ENCODE peak calls at places on chromosomes 11 and 22, in six cellular contexts. L, K, W, Z, B and U are unnamed samples.

GRCh38 chr11:26187639-26188038 is 144.3 kb upstream of the ANO3 start:
- DNase-seq in Z (no peak), K (no peak), W (peak), L (no peak), B (no peak), U (peak)

GRCh38 chr11:5285703-5286102 is 16.0 kb upstream of the HBE1 start:
- DNase-seq in K (no peak), L (no peak), Z (no peak), W (no peak), B (no peak), U (no peak)

GRCh38 chr11:67563354-67564114 is 20.1 kb upstream of the GSTP1 start:
- DNase-seq in B (no peak), K (no peak), W (no peak), Z (no peak), L (no peak), U (peak)

GRCh38 chr11:64954201-64954600 is 17.7 kb downstream of the MAJIN start:
- DNase-seq in L (no peak), B (no peak), Z (no peak), K (no peak), W (no peak), U (no peak)

GRCh38 chr11:110173775-110174644 is 80.8 kb downstream of the ZC3H12C start:
- DNase-seq in B (peak), K (peak), W (peak), L (peak), Z (peak), U (peak)

GRCh38 chr11:32353884-32354283 is 81.5 kb downstream of the WT1 start:
- DNase-seq in W (no peak), K (no peak), B (no peak), L (no peak), Z (no peak), U (no peak)

GRCh38 chr22:37985751-37986281 is 1.5 kb upstream of the SOX10 start:
- DNase-seq in Z (no peak), B (no peak), L (no peak), W (no peak), K (no peak), U (no peak)

GRCh38 chr11:95228081-95228859 is 2.7 kb downstream of the SESN3 start:
- DNase-seq in L (no peak), Z (no peak), B (no peak), W (no peak), K (no peak), U (no peak)

GRCh38 chr22:17860220-17860965 is 86.1 kb upstream of the BID start:
- DNase-seq in B (no peak), W (no peak), Z (no peak), K (no peak), L (no peak), U (no peak)

GRCh38 chr11:111982019-111982464 is 43.2 kb upstream of the DLAT start:
- DNase-seq in L (peak), K (peak), B (peak), W (peak), Z (peak), U (peak)

GRCh38 chr22:26887456-26887855 is 230.1 kb downstream of the MIAT start:
- DNase-seq in K (no peak), W (no peak), L (no peak), B (no peak), Z (no peak), U (peak)

GRCh38 chr11:61011239-61011870 is 39.9 kb downstream of the CD6 start:
- DNase-seq in Z (no peak), W (no peak), B (no peak), K (no peak), L (no peak), U (no peak)

GRCh38 chr11:64385953-64386704 is 27.2 kb downstream of the RPS6KA4 start:
- DNase-seq in Z (no peak), B (no peak), L (no peak), W (peak), K (no peak), U (peak)

GRCh38 chr11:118415739-118416068 is 14.3 kb downstream of the ATP5MG start:
- DNase-seq in Z (peak), W (no peak), K (peak), B (no peak), L (peak), U (peak)

GRCh38 chr11:114171257-114172054 is 111.9 kb downstream of the ZBTB16 start:
- DNase-seq in B (no peak), L (no peak), W (peak), K (no peak), Z (no peak), U (no peak)

GRCh38 chr11:70826541-70826943 is 425.8 kb downstream of the SHANK2 start:
- DNase-seq in Z (peak), B (no peak), W (no peak), L (no peak), K (no peak), U (no peak)

GRCh38 chr11:70826950-70827349 is 425.4 kb downstream of the SHANK2 start:
- DNase-seq in W (no peak), L (no peak), K (no peak), Z (no peak), B (no peak), U (no peak)

GRCh38 chr11:61914471-61915171 is 2.7 kb downstream of the RAB3IL1 start:
- DNase-seq in W (no peak), L (no peak), K (no peak), Z (no peak), B (no peak), U (no peak)

GRCh38 chr11:10659339-10660216 is 34.0 kb downstream of the IRAG1 start:
- DNase-seq in Z (peak), K (peak), W (peak), L (peak), B (no peak), U (peak)

GRCh38 chr11:86737752-86738151 is 62.6 kb upstream of the PRSS23 start:
- DNase-seq in K (no peak), B (no peak), Z (no peak), L (no peak), W (no peak), U (peak)

GRCh38 chr22:48898524-48899377 is 928.9 kb downstream of the BRD1 start:
- DNase-seq in B (no peak), Z (no peak), K (no peak), W (no peak), L (no peak), U (no peak)

GRCh38 chr11:115504279-115505158 is at the start of gene CADM1:
- DNase-seq in B (no peak), L (peak), W (peak), Z (peak), K (peak), U (peak)

GRCh38 chr22:20571531-20572007 is 64.2 kb downstream of the MED15 start:
- DNase-seq in K (peak), Z (peak), L (peak), B (no peak), W (peak), U (no peak)

GRCh38 chr11:30192620-30193019 is 38.2 kb upstream of the FSHB start:
- DNase-seq in W (no peak), L (no peak), Z (no peak), K (no peak), B (no peak), U (no peak)

GRCh38 chr11:61609970-61610347 is 29.1 kb upstream of the SYT7 start:
- DNase-seq in B (no peak), K (no peak), L (no peak), W (no peak), Z (peak), U (no peak)

GRCh38 chr22:43288807-43289417 is 54.3 kb downstream of the SCUBE1 start:
- DNase-seq in K (no peak), L (no peak), W (no peak), Z (no peak), B (no peak), U (no peak)

GRCh38 chr11:69343401-69344321 is 49.7 kb downstream of the MYEOV start:
- DNase-seq in Z (no peak), L (no peak), W (no peak), B (no peak), K (no peak), U (no peak)

GRCh38 chr11:121575250-121575962 is 122.6 kb upstream of the SORL1-AS1 start:
- DNase-seq in Z (no peak), B (peak), L (no peak), K (no peak), W (no peak), U (peak)

GRCh38 chr11:96280444-96280843 is 62.6 kb downstream of the MAML2 start:
- DNase-seq in L (no peak), W (no peak), Z (no peak), K (no peak), B (no peak), U (no peak)

GRCh38 chr22:21876486-21877176 is 9.2 kb upstream of the MAPK1 start:
- DNase-seq in W (no peak), Z (no peak), K (peak), L (no peak), B (no peak), U (peak)
- TF ChIP-seq BHLHE40 in W (no peak), Z (no peak), K (peak), L (no peak), B (no peak), U (no peak)

GRCh38 chr22:29816128-29816527 is 21.9 kb downstream of the ASCC2 start:
- DNase-seq in L (no peak), W (no peak), Z (no peak), B (no peak), K (no peak), U (no peak)

GRCh38 chr22:29815580-29815979 is 22.5 kb downstream of the ASCC2 start:
- DNase-seq in K (no peak), B (no peak), Z (no peak), W (no peak), L (no peak), U (no peak)

GRCh38 chr22:29816980-29817379 is 21.1 kb downstream of the ASCC2 start:
- DNase-seq in W (no peak), K (no peak), Z (no peak), L (no peak), B (no peak), U (no peak)

GRCh38 chr22:29817724-29818123 is 20.4 kb downstream of the ASCC2 start:
- DNase-seq in B (no peak), K (no peak), L (no peak), W (no peak), Z (no peak), U (no peak)

DNA sequence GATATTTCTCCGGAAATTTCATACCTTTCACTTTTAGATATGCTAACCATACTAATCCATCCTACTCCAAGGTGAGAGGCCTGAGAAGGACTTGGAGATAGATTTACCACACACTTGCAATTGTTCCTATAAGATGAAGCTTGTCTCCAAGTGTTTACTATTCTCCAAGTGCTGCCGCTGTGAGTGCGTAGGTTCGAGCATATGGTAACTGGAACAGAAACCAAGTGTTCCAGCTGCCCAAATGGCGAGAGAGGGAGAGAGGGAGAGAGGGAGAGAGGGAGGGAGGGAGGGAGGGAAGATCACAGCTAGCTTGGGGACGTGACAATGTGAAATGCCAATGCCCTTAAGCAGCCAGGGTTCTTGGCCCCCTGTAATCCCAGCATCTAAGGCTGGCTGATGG is 21.5 kb downstream of the ASCC2 start:
- DNase-seq in L (no peak), B (no peak), W (no peak), K (no peak), Z (no peak), U (no peak)
- TF ChIP-seq BHLHE40 in L (no peak), B (no peak), W (no peak), K (no peak), Z (no peak), U (no peak)

GRCh38 chr11:45157247-45158209 is 11.1 kb downstream of the PRDM11 start:
- DNase-seq in B (no peak), L (no peak), K (no peak), W (no peak), Z (no peak), U (no peak)
- TF ChIP-seq BHLHE40 in B (no peak), L (no peak), K (no peak), W (no peak), Z (no peak), U (no peak)

GRCh38 chr11:77172666-77172982 is 44.6 kb downstream of the MYO7A start:
- DNase-seq in B (no peak), W (peak), Z (no peak), L (no peak), K (peak), U (peak)
- TF ChIP-seq BHLHE40 in B (no peak), W (no peak), Z (no peak), L (no peak), K (no peak), U (no peak)

GRCh38 chr11:27972432-27973170 is 135.4 kb downstream of the KIF18A start:
- DNase-seq in B (no peak), L (no peak), W (no peak), K (no peak), Z (no peak), U (no peak)

GRCh38 chr11:27965559-27965958 is 142.4 kb downstream of the KIF18A start:
- DNase-seq in L (no peak), W (peak), Z (no peak), K (no peak), B (no peak), U (no peak)

GRCh38 chr11:27963370-27963769 is 144.6 kb downstream of the KIF18A start:
- DNase-seq in W (no peak), Z (peak), L (no peak), K (no peak), B (no peak), U (no peak)

GRCh38 chr11:27971256-27971655 is 136.7 kb downstream of the KIF18A start:
- DNase-seq in K (no peak), W (no peak), L (no peak), Z (no peak), B (no peak), U (no peak)

GRCh38 chr11:27968461-27968860 is 139.5 kb downstream of the KIF18A start:
- DNase-seq in B (no peak), L (no peak), W (no peak), Z (no peak), K (no peak), U (no peak)
- TF ChIP-seq BHLHE40 in B (no peak), L (no peak), W (no peak), Z (no peak), K (no peak), U (no peak)

DNA sequence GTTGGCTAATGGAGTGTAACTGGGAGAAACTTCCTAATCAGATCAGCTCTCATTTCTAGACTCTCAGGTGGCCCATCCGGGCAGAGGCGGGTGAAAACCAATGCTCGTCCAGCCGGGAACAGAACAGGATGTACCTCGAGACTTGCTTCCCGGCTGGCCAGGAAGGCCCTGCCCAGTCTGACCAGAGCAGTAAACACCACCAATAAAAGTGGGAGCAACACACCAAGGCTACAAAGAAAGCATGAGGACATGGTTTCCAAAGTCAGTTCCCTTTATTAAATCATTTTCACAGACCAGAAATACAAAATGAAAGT is 940 bp upstream of the TNKS1BP1 start:
- DNase-seq in B (no peak), L (peak), Z (peak), W (no peak), K (no peak), U (no peak)
- TF ChIP-seq BHLHE40 in B (no peak), L (no peak), Z (no peak), W (no peak), K (no peak), U (no peak)

GRCh38 chr11:134383576-134384221 is 28.3 kb downstream of the B3GAT1 start:
- DNase-seq in Z (no peak), B (no peak), K (no peak), W (no peak), L (no peak), U (no peak)
- TF ChIP-seq BHLHE40 in Z (no peak), B (no peak), K (no peak), W (no peak), L (no peak), U (no peak)

GRCh38 chr22:50209893-50210292 is 9.1 kb downstream of the SELENOO start:
- DNase-seq in B (no peak), Z (peak), W (peak), L (peak), K (peak), U (peak)
- TF ChIP-seq BHLHE40 in B (no peak), Z (no peak), W (no peak), L (no peak), K (no peak), U (no peak)

DNA sequence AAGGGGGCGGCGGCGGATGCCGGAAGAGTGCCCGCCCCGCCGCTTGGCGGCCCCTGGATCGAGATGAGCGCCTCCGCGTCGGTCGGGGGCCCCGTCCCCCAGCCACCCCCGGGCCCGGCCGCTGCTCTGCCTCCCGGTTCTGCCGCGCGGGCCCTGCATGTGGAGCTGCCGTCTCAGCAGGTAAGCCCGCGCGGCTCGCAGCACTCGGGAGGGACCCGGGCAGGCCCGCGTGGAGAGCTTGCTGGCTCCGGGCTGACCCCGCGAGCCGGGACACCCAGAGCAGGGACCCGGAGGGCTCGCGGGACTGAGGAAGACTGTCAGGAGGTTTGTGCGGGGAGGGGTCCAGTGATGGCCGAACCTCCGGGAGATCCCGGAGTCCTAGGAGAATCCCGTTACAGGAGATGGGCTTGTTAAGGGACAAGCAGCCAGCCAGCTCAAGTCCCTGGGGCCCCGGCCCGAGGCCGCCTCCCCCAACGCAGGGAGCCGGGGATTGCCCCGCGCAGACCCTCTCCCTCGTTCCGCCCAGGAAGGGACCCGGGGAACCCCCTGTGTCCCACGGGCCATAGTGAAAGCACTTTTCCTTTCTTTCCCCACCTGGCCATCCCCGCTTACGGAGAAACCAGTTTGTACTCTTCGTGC is 454 bp downstream of the UVRAG start:
- DNase-seq in B (no peak), Z (peak), L (peak), W (no peak), K (no peak), U (peak)
- TF ChIP-seq BHLHE40 in B (peak), Z (no peak), L (no peak), W (no peak), K (no peak), U (no peak)